ENCODE peak calls at places on chromosomes 1 and 21, in nine cellular contexts. Z is MM.1S; U is stimulated activated CD4-positive, alpha-beta T cell treated with anti-CD3 and anti-CD28 coated beads, TNF-alpha, amount 100 ng/mL, for 4 hours; X is effector memory CD8-positive, alpha-beta T cell; N is fibroblast of mammary gland; W is left kidney; M is activated CD4-positive, alpha-beta T cell treated with anti-CD3 and anti-CD28 coated beads, Interleukin-2, amount 10 ng/mL, durations not matched to agents 7 days and 5 days; Y is upper lobe of right lung; A is heart left ventricle. B is an unnamed sample.

GRCh38 chr21:33348728-33349127 is 24.0 kb downstream of the IFNAR1 start:
- DNase-seq in W (no peak), Z (no peak), X (no peak), A (no peak), M (no peak), U (no peak), Y (no peak), N (no peak), B (no peak)

GRCh38 chr1:145719230-145720079 is at the start of gene CD160:
- DNase-seq in X (no peak), W (no peak), M (no peak), Y (no peak), Z (no peak), A (no peak), U (no peak), N (no peak), B (no peak)

GRCh38 chr1:17826165-17826488 is 71.0 kb downstream of the ACTL8 start:
- DNase-seq in W (peak; percentile 70), Z (no peak), Y (peak; percentile 72), M (peak; percentile 18), N (peak; percentile 34), A (peak; percentile 37), X (no peak), U (no peak), B (peak; percentile 49)

GRCh38 chr1:23577056-23577985 is 18.0 kb upstream of the ID3 start:
- DNase-seq in U (no peak), Z (peak; percentile 90), A (peak; percentile 69), M (peak; percentile 59), X (no peak), N (peak; percentile 86), W (no peak), Y (no peak), B (peak; percentile 89)

GRCh38 chr1:85295006-85295431 is 18.6 kb upstream of the BCL10 start:
- DNase-seq in X (no peak), Y (no peak), W (no peak), Z (no peak), U (no peak), M (no peak), N (peak; percentile 49), A (no peak), B (peak; percentile 33)

GRCh38 chr1:145993618-145994390 is 2.6 kb downstream of the TXNIP start:
- DNase-seq in A (no peak), U (no peak), X (no peak), W (no peak), Z (peak; percentile 6), M (no peak), N (no peak), Y (no peak), B (no peak)

GRCh38 chr21:42672699-42673458 is 19.5 kb downstream of the PDE9A start:
- DNase-seq in N (peak; percentile 77), A (no peak), Z (no peak), X (no peak), U (no peak), M (no peak), W (peak; percentile 81), Y (no peak), B (peak; percentile 44)

GRCh38 chr1:227856147-227856858 is 40.8 kb downstream of the PRSS38 start:
- DNase-seq in A (no peak), U (no peak), W (no peak), M (no peak), N (no peak), X (no peak), Y (no peak), Z (no peak), B (no peak)

GRCh38 chr21:37155216-37155615 is 82.2 kb downstream of the TTC3 start:
- DNase-seq in X (no peak), Z (no peak), A (no peak), N (no peak), M (no peak), W (no peak), Y (no peak), U (no peak), B (peak; percentile 22)

GRCh38 chr21:45074048-45074817 is at the start of gene ADARB1:
- DNase-seq in W (peak; percentile 87), X (peak; percentile 49), Y (peak; percentile 83), Z (peak; percentile 75), A (peak; percentile 77), M (peak; percentile 55), U (peak; percentile 51), N (peak; percentile 39), B (peak; percentile 66)

GRCh38 chr1:236167578-236167977 is 25.2 kb downstream of the GPR137B start:
- DNase-seq in Y (peak; percentile 40), M (no peak), U (no peak), W (no peak), X (no peak), Z (no peak), A (no peak), N (no peak), B (no peak)

GRCh38 chr1:27570383-27570755 is 33.6 kb downstream of the AHDC1 start:
- DNase-seq in W (no peak), Z (no peak), A (no peak), Y (no peak), X (no peak), M (no peak), N (no peak), U (no peak), B (no peak)

GRCh38 chr1:38559180-38559874 is 300.2 kb downstream of the RRAGC start:
- DNase-seq in U (peak; percentile 35), N (no peak), M (peak; percentile 94), A (peak; percentile 25), Y (peak; percentile 79), Z (no peak), W (peak; percentile 51), X (peak; percentile 80), B (no peak)

GRCh38 chr1:64093941-64094340 is 109.5 kb upstream of the UBE2U start:
- DNase-seq in A (no peak), Z (no peak), W (no peak), Y (no peak), U (no peak), X (no peak), N (peak; percentile 83), M (no peak), B (no peak)

GRCh38 chr21:27321791-27322190 is 354.9 kb upstream of the ADAMTS5 start:
- DNase-seq in U (no peak), N (no peak), Z (no peak), Y (no peak), M (no peak), W (no peak), X (no peak), A (no peak), B (no peak)

GRCh38 chr21:43912910-43913309 is 47.9 kb downstream of the AGPAT3 start:
- DNase-seq in A (no peak), Z (no peak), U (no peak), N (no peak), X (no peak), M (no peak), Y (no peak), W (no peak), B (no peak)

GRCh38 chr1:211526101-211526500 is 34.1 kb upstream of the RD3 start:
- DNase-seq in Y (no peak), U (no peak), M (no peak), N (no peak), A (no peak), Z (no peak), X (no peak), W (no peak), B (no peak)

GRCh38 chr1:14661220-14661619 is 62.7 kb downstream of the KAZN start:
- DNase-seq in W (peak; percentile 24), M (no peak), X (no peak), A (peak; percentile 20), Z (no peak), Y (no peak), N (peak; percentile 27), U (no peak), B (no peak)

GRCh38 chr1:12019858-12020509 is 686 bp downstream of the MIIP start:
- DNase-seq in A (no peak), Z (no peak), U (no peak), M (peak; percentile 16), W (peak; percentile 49), N (peak; percentile 33), X (no peak), Y (no peak), B (no peak)

GRCh38 chr1:100539836-100540536 is 2.0 kb downstream of the GPR88 start:
- DNase-seq in U (peak; percentile 24), M (no peak), N (peak; percentile 24), X (no peak), Z (no peak), A (no peak), W (peak; percentile 71), Y (peak; percentile 67), B (peak; percentile 48)

GRCh38 chr1:39255212-39255611 is 50.7 kb downstream of the MACF1 start:
- DNase-seq in N (no peak), M (no peak), X (no peak), W (peak; percentile 14), A (no peak), U (no peak), Z (no peak), Y (no peak), B (peak; percentile 75)

GRCh38 chr1:107787299-107787698 is 177.7 kb downstream of the VAV3 start:
- DNase-seq in U (no peak), M (no peak), N (peak; percentile 2), Y (no peak), W (no peak), Z (peak; percentile 41), X (no peak), A (no peak), B (no peak)

GRCh38 chr1:114113801-114114750 is 39.6 kb downstream of the SYT6 start:
- DNase-seq in Y (no peak), N (peak; percentile 26), U (no peak), M (no peak), Z (no peak), X (no peak), W (no peak), A (peak; percentile 41), B (peak; percentile 71)

GRCh38 chr1:203934027-203934426 is 72.6 kb downstream of the SNRPE start:
- DNase-seq in M (no peak), Z (no peak), X (no peak), U (no peak), W (no peak), Y (no peak), A (no peak), N (no peak), B (no peak)

GRCh38 chr1:111736548-111737215 is 2.5 kb downstream of the INKA2 start:
- DNase-seq in W (no peak), Y (no peak), N (peak; percentile 52), A (peak; percentile 84), X (no peak), Z (no peak), U (no peak), M (no peak), B (peak; percentile 48)

GRCh38 chr1:168129933-168130332 is 6.8 kb downstream of the GPR161 start:
- DNase-seq in Z (no peak), U (no peak), Y (no peak), W (no peak), X (no peak), A (no peak), M (no peak), N (no peak), B (no peak)

GRCh38 chr1:177044390-177044789 is 120.1 kb downstream of the ASTN1 start:
- DNase-seq in Z (no peak), W (no peak), Y (no peak), M (no peak), A (no peak), X (no peak), N (no peak), U (no peak), B (no peak)

GRCh38 chr21:43691801-43692200 is 27.1 kb upstream of the PDXK start:
- DNase-seq in N (no peak), W (no peak), Y (no peak), Z (no peak), U (no peak), A (no peak), M (no peak), X (no peak), B (no peak)

GRCh38 chr1:152495066-152495675 is 15.4 kb upstream of the LCE5A start:
- DNase-seq in M (peak; percentile 50), X (no peak), Z (peak; percentile 53), W (peak; percentile 65), N (peak; percentile 46), Y (no peak), A (no peak), U (no peak), B (peak; percentile 58)

GRCh38 chr1:226355679-226356583 is 47.0 kb upstream of the LIN9 start:
- DNase-seq in U (no peak), Z (peak; percentile 80), M (no peak), Y (no peak), X (no peak), W (peak; percentile 16), N (no peak), A (peak; percentile 57), B (no peak)

GRCh38 chr1:45954401-45954847 is 151.0 kb downstream of the MAST2 start:
- DNase-seq in Y (no peak), N (peak; percentile 85), W (peak; percentile 39), U (no peak), M (no peak), X (no peak), A (no peak), Z (no peak), B (peak; percentile 63)

B was measured in EL.